ENCODE peak calls at places on chromosome 17, in nine cellular contexts. H, L, Q, P, I, M, Z, N and Y are unnamed samples.

GRCh38 chr17:29590261-29590978 is 972 bp upstream of the GIT1 start:
- DNase-seq in M (peak), H (no peak), Q (no peak), N (no peak), Z (no peak), I (peak), L (peak), P (peak), Y (peak)

GRCh38 chr17:29176500-29177351 is 3.5 kb downstream of the MYO18A start:
- DNase-seq in P (peak), Q (peak), Z (peak), M (peak), H (peak), I (peak), N (peak), L (peak), Y (peak)

GRCh38 chr17:30380643-30381419 is 2.1 kb downstream of the CPD start:
- DNase-seq in N (no peak), P (no peak), M (no peak), I (no peak), Z (no peak), Q (no peak), H (peak), L (no peak), Y (no peak)

GRCh38 chr17:70552230-70552981 is 383.1 kb downstream of the KCNJ2 start:
- DNase-seq in Q (no peak), P (peak), I (no peak), N (no peak), L (no peak), H (peak), Z (no peak), M (peak), Y (no peak)

GRCh38 chr17:17365476-17366110 is 62.4 kb downstream of the NT5M start:
- DNase-seq in M (no peak), Q (no peak), L (no peak), N (no peak), P (no peak), Z (no peak), H (no peak), I (no peak), Y (no peak)

GRCh38 chr17:77726549-77726957 is 231.9 kb upstream of the TNRC6C start:
- DNase-seq in H (no peak), L (no peak), Z (peak), N (no peak), I (no peak), Q (no peak), M (no peak), P (no peak), Y (no peak)

GRCh38 chr17:63950940-63951907 is 19.1 kb upstream of the CD79B start:
- DNase-seq in H (no peak), Z (no peak), M (no peak), L (no peak), P (peak), Q (no peak), N (peak), I (no peak), Y (no peak)

GRCh38 chr17:58369214-58370031 is 17.4 kb upstream of the SUPT4H1 start:
- DNase-seq in L (no peak), N (no peak), P (no peak), Z (no peak), Q (no peak), I (no peak), M (no peak), H (no peak), Y (no peak)

GRCh38 chr17:31808521-31808920 is 50.5 kb downstream of the COPRS start:
- DNase-seq in N (no peak), L (no peak), Q (no peak), Z (no peak), M (no peak), H (no peak), P (no peak), I (no peak), Y (no peak)

GRCh38 chr17:56528636-56529170 is 64.8 kb upstream of the NOG start:
- DNase-seq in N (no peak), M (no peak), P (no peak), Q (no peak), I (no peak), L (no peak), H (no peak), Z (no peak), Y (no peak)

GRCh38 chr17:5014357-5014756 is 16.6 kb downstream of the KIF1C start:
- DNase-seq in I (no peak), N (no peak), L (no peak), Z (no peak), Q (no peak), P (no peak), H (no peak), M (no peak), Y (no peak)

GRCh38 chr17:19316756-19317358 is 45.7 kb downstream of the B9D1 start:
- DNase-seq in Q (no peak), N (no peak), L (no peak), Z (no peak), I (no peak), P (no peak), M (no peak), H (no peak), Y (no peak)

GRCh38 chr17:80423536-80424225 is 8.7 kb downstream of the ENDOV start:
- DNase-seq in H (no peak), Z (no peak), Q (no peak), M (no peak), I (no peak), P (no peak), L (no peak), N (no peak), Y (no peak)

GRCh38 chr17:343211-343610 is 9.4 kb downstream of the RPH3AL start:
- DNase-seq in I (no peak), H (no peak), Q (no peak), Z (peak), P (no peak), N (no peak), L (no peak), M (no peak), Y (no peak)

GRCh38 chr17:5672815-5673430 is 88.6 kb upstream of the NLRP1 start:
- DNase-seq in Z (no peak), M (no peak), P (no peak), L (no peak), H (no peak), N (no peak), Q (no peak), I (no peak), Y (no peak)

GRCh38 chr17:61467416-61468262 is 15.4 kb downstream of the TBX4 start:
- DNase-seq in Q (peak), L (peak), P (peak), H (peak), I (no peak), M (peak), N (peak), Z (peak), Y (peak)

GRCh38 chr17:12995896-12996295 is 21.9 kb downstream of the ELAC2 start:
- DNase-seq in Z (no peak), P (no peak), I (no peak), Q (no peak), H (no peak), L (no peak), M (no peak), N (no peak), Y (no peak)
- TF ChIP-seq POLR2A in Z (no peak), P (no peak), I (no peak), Q (no peak), H (no peak), L (no peak), M (no peak), N (no peak), Y (no peak)

GRCh38 chr17:76378548-76379274 is 5.7 kb upstream of the SPHK1 start:
- DNase-seq in L (no peak), Z (no peak), M (no peak), N (no peak), P (no peak), Q (no peak), H (peak), I (no peak), Y (no peak)
- TF ChIP-seq POLR2A in L (no peak), Z (no peak), M (peak), N (no peak), P (no peak), Q (no peak), H (no peak), I (no peak), Y (no peak)

DNA sequence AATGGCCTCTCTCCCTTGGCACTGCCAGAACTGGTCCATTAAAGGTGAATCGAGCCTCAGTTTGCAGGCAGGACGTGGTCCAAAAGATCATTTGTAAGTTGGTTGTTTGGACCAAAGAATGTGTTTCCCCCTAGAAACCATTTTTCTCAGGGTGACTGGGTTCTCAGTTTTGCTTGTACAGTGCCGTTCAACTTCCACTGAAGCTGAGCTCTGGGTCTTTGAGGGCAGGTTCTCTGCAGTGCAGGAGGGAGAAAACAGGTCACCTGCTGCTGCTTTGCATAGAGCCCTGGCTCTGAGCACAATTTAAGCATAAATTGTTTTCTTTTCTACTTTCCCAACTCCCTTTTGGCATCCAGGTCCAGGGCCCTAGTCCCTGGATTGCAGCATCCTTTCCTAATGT is 8.9 kb upstream of the AMZ2 start:
- DNase-seq in M (no peak), N (no peak), L (no peak), I (no peak), Z (peak), H (no peak), Q (no peak), P (no peak), Y (no peak)
- TF ChIP-seq POLR2A in M (no peak), N (no peak), L (no peak), I (no peak), Z (no peak), H (no peak), Q (no peak), P (no peak), Y (no peak)

GRCh38 chr17:69480197-69480596 is 65.7 kb downstream of the MAP2K6 start:
- DNase-seq in P (no peak), N (no peak), Q (peak), M (no peak), I (no peak), Z (no peak), H (peak), L (no peak), Y (no peak)
- TF ChIP-seq POLR2A in P (no peak), N (no peak), Q (no peak), M (no peak), I (no peak), Z (no peak), H (no peak), L (no peak), Y (no peak)

DNA sequence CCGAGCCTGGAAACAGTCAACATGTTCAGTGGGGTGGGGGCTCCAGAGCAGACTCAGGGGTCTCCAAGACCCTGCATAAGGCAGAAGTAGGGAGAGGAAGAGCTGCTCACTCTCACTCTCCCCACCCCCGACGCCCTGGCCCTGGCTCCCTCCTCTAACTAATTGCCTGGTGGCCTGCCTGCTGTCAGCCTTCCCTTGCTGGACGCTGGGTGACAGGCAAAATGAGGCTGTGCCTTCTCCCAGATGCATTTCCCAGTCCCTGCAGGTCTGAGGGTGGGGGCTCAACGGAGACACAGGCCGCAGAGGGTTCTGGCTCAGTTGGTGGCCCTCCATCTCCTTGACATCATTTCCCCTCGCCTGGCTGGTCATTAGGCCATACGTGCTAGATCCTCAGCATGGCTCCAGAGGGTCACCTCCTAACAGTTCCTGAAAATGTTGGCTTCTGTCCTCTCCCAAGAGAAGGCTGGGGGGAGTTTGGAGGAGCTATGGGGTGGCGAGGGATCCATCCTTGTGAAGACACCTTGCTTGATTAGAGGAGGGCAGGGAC is 1.4 kb downstream of the FMNL1 start:
- DNase-seq in N (no peak), Z (no peak), L (no peak), M (no peak), H (no peak), P (no peak), Q (no peak), I (no peak), Y (peak)
- TF ChIP-seq POLR2A in N (no peak), Z (no peak), L (no peak), M (no peak), H (no peak), P (no peak), Q (no peak), I (no peak), Y (no peak)